ENCODE peak calls at places on chromosomes 16 and 17, in eight cellular contexts. D is body of pancreas, E is pancreas, S is retinal pigment epithelial cell, C is GM06990, K is cardiac fibroblast, N is tibial nerve, Z is HCT116. B is an unnamed sample.

GRCh38 chr17:43790311-43790940 is 10.2 kb downstream of the CFAP97D1 start:
- DNase-seq in D (no peak), E (no peak), S (no peak), C (no peak), K (no peak), N (no peak), Z (no peak), B (no peak)

GRCh38 chr16:68270353-68270752 is 6.0 kb downstream of the SLC7A6 start:
- DNase-seq in D (no peak), E (no peak), S (no peak), C (no peak), K (no peak), N (no peak), Z (no peak), B (no peak)

GRCh38 chr16:87790278-87791023 is 24.7 kb upstream of the KLHDC4 start:
- DNase-seq in D (peak; percentile 58), E (peak; percentile 15), S (no peak), C (no peak), K (no peak), N (no peak), Z (no peak), B (no peak)

GRCh38 chr16:31440511-31441184 is 1.9 kb downstream of the ZNF843 start:
- DNase-seq in D (no peak), E (no peak), S (no peak), C (no peak), K (no peak), N (no peak), Z (no peak), B (no peak)

GRCh38 chr16:83675136-83675535 is 132.6 kb upstream of the HSBP1 start:
- DNase-seq in D (no peak), E (no peak), S (no peak), C (no peak), K (no peak), N (no peak), Z (no peak), B (no peak)

GRCh38 chr16:72832640-72833039 is 215.3 kb downstream of the ZFHX3 start:
- DNase-seq in D (peak; percentile 74), E (peak; percentile 58), S (no peak), C (peak; percentile 61), K (peak; percentile 81), N (peak; percentile 82), Z (no peak), B (no peak)

GRCh38 chr17:62627219-62627903 is at the start of gene MRC2:
- DNase-seq in D (peak; percentile 36), E (no peak), S (no peak), C (peak; percentile 53), K (peak; percentile 86), N (no peak), Z (peak; percentile 31), B (no peak)

GRCh38 chr16:14186007-14186953 is 115.2 kb downstream of the MRTFB start:
- DNase-seq in D (peak; percentile 15), E (no peak), S (peak; percentile 7), C (no peak), K (peak; percentile 87), N (no peak), Z (no peak), B (no peak)

GRCh38 chr17:6505425-6506142 is 50.8 kb downstream of the PITPNM3 start:
- DNase-seq in D (no peak), E (no peak), S (no peak), C (no peak), K (peak; percentile 14), N (no peak), Z (no peak), B (peak; percentile 13)

GRCh38 chr17:77875881-77876509 is 82.5 kb upstream of the TNRC6C start:
- DNase-seq in D (no peak), E (no peak), S (no peak), C (no peak), K (peak; percentile 49), N (no peak), Z (peak; percentile 75), B (no peak)

GRCh38 chr16:14635394-14636145 is 2.8 kb downstream of the BFAR start:
- DNase-seq in D (no peak), E (no peak), S (no peak), C (no peak), K (no peak), N (no peak), Z (no peak), B (no peak)

GRCh38 chr16:70151941-70152509 is 21.6 kb upstream of the CLEC18C start:
- DNase-seq in D (no peak), E (no peak), S (no peak), C (no peak), K (peak; percentile 9), N (no peak), Z (no peak), B (no peak)

GRCh38 chr17:55706808-55707773 is 15.6 kb downstream of the TMEM100 start:
- DNase-seq in D (no peak), E (no peak), S (no peak), C (no peak), K (no peak), N (no peak), Z (no peak), B (no peak)

GRCh38 chr17:39868554-39868942 is 546 bp downstream of the ZPBP2 start:
- DNase-seq in D (no peak), E (no peak), S (no peak), C (no peak), K (no peak), N (no peak), Z (no peak), B (no peak)
- H3K4me3 ChIP-seq in D (no peak overlapping the region), E (no peak overlapping the region), S (no peak overlapping the region), C (peak overlapping the region; percentile 60), K (no peak overlapping the region), N (no peak overlapping the region), Z (no peak overlapping the region), B (no peak overlapping the region)

GRCh38 chr17:58089111-58089510 is 5.9 kb downstream of the DYNLL2 start:
- DNase-seq in D (no peak), E (no peak), S (no peak), C (no peak), K (no peak), N (no peak), Z (no peak), B (no peak)
- TF ChIP-seq CTCF in D (no peak), E (no peak), S (no peak), C (no peak), K (no peak), N (no peak), Z (no peak), B (no peak)

GRCh38 chr16:57700801-57701551 is 6.4 kb downstream of the DRC7 start:
- DNase-seq in D (no peak), E (no peak), S (no peak), C (no peak), K (no peak), N (no peak), Z (no peak), B (no peak)
- H3K4me3 ChIP-seq in D (no peak overlapping the region), E (no peak overlapping the region), S (no peak overlapping the region), C (no peak overlapping the region), K (no peak overlapping the region), N (no peak overlapping the region), Z (no peak overlapping the region), B (no peak overlapping the region)

DNA sequence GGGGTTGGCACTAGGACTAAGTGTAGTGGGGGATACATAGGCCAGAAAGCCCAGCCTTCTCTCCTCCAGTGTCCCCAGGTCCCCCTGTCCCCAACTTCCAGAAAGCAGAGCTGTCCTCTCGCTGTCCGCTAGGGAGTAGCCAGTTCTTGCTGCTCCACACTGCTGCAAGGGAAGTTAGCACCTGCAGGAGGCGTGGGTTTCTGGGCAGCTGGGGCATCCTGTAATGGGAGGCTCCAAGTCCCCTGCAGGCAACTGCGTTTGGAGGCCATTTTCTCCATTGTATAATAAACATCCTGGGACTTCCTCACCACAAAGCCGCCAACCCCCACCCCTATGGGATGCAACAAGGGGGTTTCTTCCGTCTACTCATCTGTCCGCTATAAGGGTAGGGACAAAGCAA is 1.7 kb downstream of the RPRML start:
- DNase-seq in D (peak; percentile 76), E (peak; percentile 77), S (no peak), C (no peak), K (no peak), N (no peak), Z (no peak), B (no peak)
- TF ChIP-seq CTCF in D (peak; percentile 11), E (no peak), S (peak; percentile 62), C (no peak), K (peak; percentile 16), N (no peak), Z (peak; percentile 23), B (peak; percentile 33)

DNA sequence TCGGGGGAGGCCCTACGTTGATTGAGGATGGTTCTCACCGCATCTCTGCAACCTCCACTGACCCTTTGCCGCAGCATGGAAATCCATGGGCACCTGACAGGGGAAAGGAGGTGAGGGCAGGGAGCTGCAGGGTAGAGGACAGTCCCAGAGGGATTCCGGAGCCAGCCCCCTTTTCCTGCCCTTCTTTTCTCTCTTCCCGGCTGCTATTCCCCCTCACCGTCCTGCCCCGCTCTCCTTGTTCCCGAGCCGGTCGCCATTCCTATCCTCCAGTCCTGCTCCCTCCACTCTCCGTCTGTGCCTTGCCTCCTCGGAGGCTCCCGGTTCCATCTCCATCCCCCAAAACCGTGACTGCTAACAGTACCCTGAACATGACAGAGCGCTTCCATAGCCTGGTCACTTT is 4.8 kb downstream of the SPATA32 start:
- DNase-seq in D (no peak), E (no peak), S (no peak), C (no peak), K (no peak), N (no peak), Z (no peak), B (no peak)
- H3K4me3 ChIP-seq in D (no peak overlapping the region), E (no peak overlapping the region), S (no peak overlapping the region), C (no peak overlapping the region), K (no peak overlapping the region), N (no peak overlapping the region), Z (no peak overlapping the region), B (no peak overlapping the region)

B was measured in epithelial cell of proximal tubule.